ENCODE peak calls at places on chromosomes 1 and 21, in nine cellular contexts. V is CD4-positive, alpha-beta T cell; D is AG04449; T is GM06990; K is fibroblast of the aortic adventitia; S is IMR-90; W is progenitor cell of endocrine pancreas; I is H9; J is WERI-Rb-1. G is an unnamed sample.

GRCh38 chr21:32712043-32712442 is 15.8 kb downstream of the SYNJ1 start:
- DNase-seq in K (no peak), J (no peak), I (no peak), S (no peak), T (peak), V (no peak), W (no peak), D (no peak), G (no peak)

GRCh38 chr1:64845831-64846425 is 101.1 kb downstream of the RAVER2 start:
- DNase-seq in W (no peak), K (no peak), S (no peak), D (no peak), J (no peak), V (no peak), T (no peak), I (no peak), G (no peak)

GRCh38 chr1:46682064-46682463 is 10.4 kb downstream of the TEX38 start:
- DNase-seq in T (no peak), I (no peak), K (no peak), S (no peak), J (no peak), V (no peak), D (no peak), W (no peak), G (no peak)

GRCh38 chr1:213457097-213457680 is 406.1 kb downstream of the RPS6KC1 start:
- DNase-seq in W (no peak), I (no peak), K (peak), V (no peak), T (no peak), D (no peak), S (no peak), J (no peak), G (no peak)

GRCh38 chr1:66596191-66596590 is 62.2 kb downstream of the SGIP1 start:
- DNase-seq in W (no peak), V (no peak), S (no peak), J (no peak), D (no peak), T (no peak), I (no peak), K (no peak), G (no peak)

GRCh38 chr1:200684015-200684414 is 14.3 kb upstream of the DDX59 start:
- DNase-seq in D (no peak), S (peak), V (no peak), I (no peak), W (no peak), K (no peak), T (no peak), J (no peak), G (no peak)

GRCh38 chr1:30043256-30043655 is 680.1 kb downstream of the MATN1 start:
- DNase-seq in I (no peak), W (no peak), V (no peak), J (no peak), K (no peak), D (no peak), S (no peak), T (no peak), G (no peak)

GRCh38 chr1:172203135-172203823 is 217.2 kb upstream of the C1orf105 start:
- DNase-seq in T (no peak), J (no peak), V (no peak), K (no peak), S (peak), I (no peak), W (no peak), D (no peak), G (no peak)

GRCh38 chr1:171048014-171048413 is 42.7 kb upstream of the FMO3 start:
- DNase-seq in K (no peak), D (no peak), S (no peak), I (no peak), V (no peak), J (no peak), T (no peak), W (no peak), G (no peak)

GRCh38 chr1:33454646-33455282 is 17.7 kb upstream of the ZSCAN20 start:
- DNase-seq in J (no peak), S (no peak), K (no peak), I (no peak), W (no peak), V (no peak), T (no peak), D (no peak), G (no peak)

GRCh38 chr1:64505232-64505943 is 35.5 kb downstream of the CACHD1 start:
- DNase-seq in I (peak), D (no peak), S (no peak), T (peak), V (peak), W (peak), K (no peak), J (peak), G (no peak)

GRCh38 chr1:57959727-57960300 is 536.0 kb upstream of the DAB1 start:
- DNase-seq in K (no peak), J (no peak), V (no peak), D (no peak), W (no peak), I (no peak), T (no peak), S (no peak), G (no peak)

GRCh38 chr1:80973101-80973500 is 827.6 kb upstream of the ADGRL2 start:
- DNase-seq in D (no peak), W (no peak), T (no peak), J (no peak), S (no peak), V (no peak), I (no peak), K (no peak), G (no peak)

GRCh38 chr1:216523449-216524190 is 100.4 kb upstream of the USH2A start:
- DNase-seq in W (no peak), I (no peak), D (no peak), K (no peak), T (no peak), J (no peak), V (no peak), S (peak), G (peak)

GRCh38 chr21:28737671-28738279 is 254.9 kb downstream of the LTN1 start:
- DNase-seq in J (no peak), T (no peak), K (peak), S (peak), W (no peak), D (no peak), I (no peak), V (no peak), G (no peak)

GRCh38 chr1:67564193-67564592 is 120.8 kb upstream of the GADD45A start:
- DNase-seq in J (no peak), K (peak), S (peak), V (no peak), T (no peak), I (no peak), D (no peak), W (no peak), G (no peak)

GRCh38 chr1:54135436-54136120 is 17.2 kb downstream of the CDCP2 start:
- DNase-seq in I (no peak), S (peak), D (no peak), V (no peak), J (no peak), T (no peak), K (no peak), W (no peak), G (no peak)

GRCh38 chr1:3097861-3098260 is 28.9 kb downstream of the PRDM16 start:
- DNase-seq in K (no peak), S (no peak), T (no peak), I (no peak), W (no peak), V (no peak), D (no peak), J (peak), G (no peak)

GRCh38 chr1:52574594-52574993 is 21.7 kb upstream of the TUT4 start:
- DNase-seq in V (no peak), D (peak), K (peak), S (peak), I (no peak), T (no peak), J (no peak), W (no peak), G (peak)

GRCh38 chr1:905071-905749 is 18.5 kb upstream of the SAMD11 start:
- DNase-seq in S (no peak), T (peak), J (no peak), D (no peak), V (peak), W (peak), K (no peak), I (peak), G (no peak)

GRCh38 chr1:4527819-4528218 is 126.6 kb upstream of the AJAP1 start:
- DNase-seq in T (no peak), J (no peak), V (no peak), I (no peak), W (no peak), D (no peak), S (no peak), K (no peak), G (no peak)

GRCh38 chr1:27522148-27522859 is 32.3 kb upstream of the WASF2 start:
- DNase-seq in V (peak), W (no peak), D (no peak), J (peak), K (no peak), I (no peak), S (no peak), T (no peak), G (no peak)

GRCh38 chr1:116557323-116557878 is 13.4 kb downstream of the CD58 start:
- DNase-seq in W (no peak), S (no peak), J (no peak), D (no peak), V (no peak), I (no peak), K (no peak), T (no peak), G (no peak)

GRCh38 chr1:11178021-11179015 is 10.8 kb upstream of the ANGPTL7 start:
- DNase-seq in K (peak), I (no peak), D (no peak), W (no peak), J (no peak), S (peak), T (no peak), V (no peak), G (no peak)

GRCh38 chr1:152761609-152762213 is 3.9 kb downstream of the KPRP start:
- DNase-seq in K (no peak), J (no peak), T (no peak), V (no peak), I (no peak), W (no peak), S (no peak), D (no peak), G (no peak)

GRCh38 chr1:224203243-224204016 is 20.4 kb downstream of the DEGS1 start:
- DNase-seq in S (peak), I (peak), J (no peak), V (no peak), D (no peak), W (no peak), T (no peak), K (peak), G (no peak)

GRCh38 chr1:167629681-167630567 is at the start of gene RCSD1:
- DNase-seq in T (peak), K (no peak), D (no peak), W (peak), V (peak), J (no peak), S (no peak), I (no peak), G (no peak)

GRCh38 chr1:107874221-107874620 is 90.8 kb downstream of the VAV3 start:
- DNase-seq in W (no peak), V (no peak), T (no peak), K (peak), J (no peak), S (no peak), D (no peak), I (no peak), G (no peak)

GRCh38 chr1:115469703-115470476 is 131.8 kb upstream of the NGF start:
- DNase-seq in D (no peak), J (peak), K (peak), I (peak), W (peak), S (peak), T (no peak), V (no peak), G (no peak)

GRCh38 chr1:211566431-211567025 is 12.4 kb downstream of the SLC30A1 start:
- DNase-seq in K (no peak), J (no peak), I (no peak), S (no peak), W (no peak), T (no peak), V (no peak), D (no peak), G (no peak)

GRCh38 chr1:203112451-203112850 is 15.1 kb upstream of the ADORA1 start:
- DNase-seq in J (peak), K (no peak), S (no peak), W (no peak), I (no peak), D (no peak), V (no peak), T (no peak), G (no peak)

GRCh38 chr1:21307210-21307609 is 16.9 kb upstream of the ECE1 start:
- DNase-seq in J (no peak), S (no peak), K (no peak), D (no peak), V (no peak), I (no peak), T (no peak), W (no peak), G (no peak)

GRCh38 chr21:39037807-39038405 is 145.3 kb downstream of the PSMG1 start:
- DNase-seq in I (peak), W (no peak), V (no peak), J (peak), D (no peak), S (peak), K (no peak), T (no peak), G (no peak)
- TF ChIP-seq CTCF in I (peak), W (no peak), V (no peak), J (peak), D (no peak), S (no peak), K (no peak), T (no peak), G (no peak)

GRCh38 chr1:154352581-154353459 is 27.5 kb downstream of the ATP8B2 start:
- DNase-seq in V (peak), J (peak), D (no peak), I (peak), W (peak), K (peak), S (peak), T (no peak), G (no peak)
- TF ChIP-seq CTCF in V (peak), J (peak), D (no peak), I (no peak), W (peak), K (peak), S (no peak), T (peak), G (no peak)

DNA sequence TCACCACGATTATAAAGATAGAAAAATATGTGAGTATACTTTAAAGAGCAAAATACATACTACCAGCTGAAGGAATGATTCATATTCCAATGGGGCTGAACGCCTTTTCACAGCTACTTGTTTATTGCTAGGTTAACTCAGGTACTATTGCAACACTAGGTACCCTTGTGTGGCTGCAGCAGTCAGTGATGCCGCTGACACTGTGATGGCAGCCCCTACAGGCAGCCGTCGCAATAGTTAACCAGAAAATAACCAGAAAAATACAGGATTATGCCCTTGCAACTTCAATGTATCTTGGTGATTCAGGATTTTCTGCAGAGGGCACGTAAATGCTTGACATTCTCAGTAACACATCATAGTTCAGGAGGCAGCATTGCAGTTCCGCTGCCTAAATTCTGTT is 1.6 kb upstream of the MARK1 start:
- DNase-seq in T (no peak), D (no peak), K (no peak), W (no peak), J (peak), S (no peak), I (peak), V (no peak), G (no peak)
- TF ChIP-seq CTCF in T (no peak), D (no peak), K (no peak), W (peak), J (peak), S (no peak), I (peak), V (no peak), G (no peak)

GRCh38 chr1:36463773-36464604 is at the start of gene MRPS15:
- DNase-seq in S (peak), J (peak), D (peak), I (peak), V (peak), W (peak), K (peak), T (peak), G (peak)
- TF ChIP-seq CTCF in S (no peak), J (no peak), D (no peak), I (no peak), V (no peak), W (no peak), K (no peak), T (no peak), G (no peak)

GRCh38 chr1:71252900-71253299 is 172.1 kb upstream of the ZRANB2 start:
- DNase-seq in J (no peak), T (no peak), D (no peak), V (no peak), I (no peak), W (no peak), S (no peak), K (no peak), G (no peak)
- TF ChIP-seq CTCF in J (no peak), T (no peak), D (no peak), V (no peak), I (no peak), W (no peak), S (no peak), K (no peak), G (no peak)

GRCh38 chr1:243708210-243708609 is 141.8 kb downstream of the AKT3 start:
- DNase-seq in V (no peak), D (no peak), K (peak), W (no peak), J (no peak), I (no peak), S (no peak), T (no peak), G (no peak)
- TF ChIP-seq CTCF in V (peak), D (no peak), K (peak), W (peak), J (no peak), I (peak), S (peak), T (no peak), G (no peak)